ENCODE peak calls at places on chromosomes 11 and 22, in seven cellular contexts. T, W, P, R, Q, B and G are unnamed samples.

GRCh38 chr11:31819533-31820437 is 8.7 kb upstream of the PAX6 start:
- DNase-seq in T (no peak), R (peak; percentile 74), B (peak; percentile 8), P (no peak), W (no peak), Q (no peak), G (no peak)

GRCh38 chr22:46696225-46696518 is 41.9 kb downstream of the CERK start:
- DNase-seq in P (no peak), Q (no peak), W (no peak), R (no peak), B (no peak), T (no peak), G (no peak)

GRCh38 chr11:118342503-118343161 is at the start of gene CD3D:
- DNase-seq in B (no peak), R (peak; percentile 6), Q (no peak), T (no peak), P (no peak), W (no peak), G (no peak)

GRCh38 chr11:78022397-78023396 is at the start of gene KCTD14:
- DNase-seq in P (peak; percentile 11), R (peak; percentile 79), Q (no peak), T (no peak), W (peak; percentile 37), B (peak; percentile 3), G (no peak)

GRCh38 chr11:8830641-8831040 is 80.3 kb upstream of the AKIP1 start:
- DNase-seq in P (no peak), W (no peak), B (no peak), R (no peak), Q (no peak), T (no peak), G (no peak)

GRCh38 chr11:107040447-107041444 is 22.5 kb upstream of the GUCY1A2 start:
- DNase-seq in R (no peak), P (peak; percentile 85), W (no peak), B (no peak), T (peak; percentile 50), Q (peak; percentile 30), G (no peak)

GRCh38 chr11:23990346-23990745 is 506.5 kb upstream of the LUZP2 start:
- DNase-seq in P (no peak), T (no peak), R (no peak), B (no peak), Q (peak; percentile 12), W (no peak), G (no peak)

GRCh38 chr22:20422965-20423635 is 14.5 kb downstream of the SCARF2 start:
- DNase-seq in B (no peak), P (no peak), R (no peak), T (no peak), W (no peak), Q (no peak), G (no peak)

GRCh38 chr11:6437423-6437822 is 3.4 kb downstream of the HPX start:
- DNase-seq in T (no peak), P (no peak), W (no peak), Q (no peak), B (no peak), R (no peak), G (no peak)

GRCh38 chr22:32649515-32650200 is 151.8 kb upstream of the TIMP3 start:
- DNase-seq in T (no peak), W (no peak), P (no peak), Q (no peak), B (no peak), R (no peak), G (no peak)

GRCh38 chr11:12800032-12800671 is 125.9 kb downstream of the TEAD1 start:
- DNase-seq in R (peak; percentile 46), P (peak; percentile 71), Q (peak; percentile 92), B (no peak), T (no peak), W (peak; percentile 63), G (no peak)

GRCh38 chr11:134592391-134592990 is 180.4 kb upstream of the B3GAT1 start:
- DNase-seq in T (no peak), W (peak; percentile 40), R (peak; percentile 88), Q (peak; percentile 2), B (peak; percentile 71), P (no peak), G (no peak)

GRCh38 chr11:126378763-126379162 is 23.3 kb downstream of the ST3GAL4 start:
- DNase-seq in W (no peak), Q (no peak), P (peak; percentile 55), T (no peak), B (no peak), R (no peak), G (no peak)

GRCh38 chr11:469684-470667 is 19.9 kb downstream of the PTDSS2 start:
- DNase-seq in B (no peak), W (peak; percentile 82), T (no peak), P (peak; percentile 80), Q (peak; percentile 46), R (no peak), G (no peak)

GRCh38 chr11:70306586-70307033 is 36.1 kb downstream of the PPFIA1 start:
- DNase-seq in P (no peak), R (no peak), W (no peak), T (no peak), B (no peak), Q (peak; percentile 71), G (no peak)

GRCh38 chr22:44659140-44659539 is 42.9 kb upstream of the PRR5 start:
- DNase-seq in B (no peak), R (no peak), Q (no peak), W (no peak), P (no peak), T (no peak), G (no peak)

GRCh38 chr22:32852346-32853251 is 51.1 kb downstream of the TIMP3 start:
- DNase-seq in P (peak; percentile 5), Q (no peak), W (peak; percentile 68), T (no peak), B (no peak), R (no peak), G (no peak)

GRCh38 chr11:10693509-10694071 is at the start of gene IRAG1:
- DNase-seq in Q (no peak), R (peak; percentile 34), W (no peak), T (no peak), P (peak; percentile 53), B (no peak), G (no peak)

GRCh38 chr11:16321148-16321547 is 35.2 kb downstream of the SOX6 start:
- DNase-seq in Q (peak; percentile 84), R (no peak), B (no peak), T (no peak), P (no peak), W (no peak), G (no peak)

GRCh38 chr22:39873963-39874362 is 19.6 kb downstream of the ENTHD1 start:
- DNase-seq in B (no peak), Q (no peak), T (no peak), W (no peak), P (no peak), R (no peak), G (no peak)

GRCh38 chr22:31613286-31613903 is 48.6 kb downstream of the PISD start:
- DNase-seq in W (no peak), Q (no peak), T (no peak), B (no peak), R (no peak), P (no peak), G (no peak)

GRCh38 chr11:41579546-41579945 is 120.1 kb upstream of the LRRC4C start:
- DNase-seq in W (no peak), P (no peak), Q (peak; percentile 47), R (no peak), B (no peak), T (no peak), G (no peak)

GRCh38 chr11:74701351-74701750 is 29.9 kb downstream of the CHRDL2 start:
- DNase-seq in P (peak; percentile 40), Q (no peak), B (no peak), W (no peak), R (peak; percentile 77), T (no peak), G (no peak)
- TF ChIP-seq CTCF in P (peak; percentile 43), Q (peak; percentile 6), B (no peak), W (no peak), R (peak; percentile 52), T (no peak), G (no peak)

DNA sequence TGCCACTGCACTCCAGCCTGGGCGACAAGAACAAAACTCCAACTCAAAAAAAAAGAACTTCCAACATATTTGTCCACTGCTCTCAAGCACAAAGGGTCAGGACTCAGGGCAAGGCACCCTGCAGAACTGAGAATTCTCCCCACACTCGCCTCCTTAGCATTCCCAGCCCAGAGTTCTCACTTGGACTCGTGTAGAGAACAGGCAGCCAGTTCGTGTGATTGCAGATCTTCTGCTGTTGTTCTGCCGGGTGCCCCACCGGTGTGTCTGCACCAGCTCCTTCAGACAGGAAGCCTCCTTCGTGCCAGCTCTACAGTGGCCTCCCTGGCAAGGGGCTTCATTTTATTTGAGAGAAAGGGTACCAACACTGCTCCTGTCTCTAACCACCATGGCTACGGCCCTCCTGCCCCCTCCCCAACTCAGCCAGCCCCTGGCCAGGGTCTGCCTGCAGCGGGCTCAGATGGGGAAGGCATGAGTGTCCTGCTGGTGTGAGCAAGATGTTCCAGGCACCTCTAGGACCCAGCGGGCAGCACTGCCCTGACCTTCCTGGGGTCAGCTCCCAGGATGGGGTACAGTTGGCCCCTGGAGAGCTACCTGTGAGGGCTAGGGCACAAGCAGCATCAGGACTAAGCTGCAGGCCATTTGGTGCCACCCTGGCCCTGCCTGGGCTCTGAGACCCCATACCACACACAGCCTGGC is 19.5 kb upstream of the SCGB1A1 start:
- DNase-seq in P (no peak), B (no peak), T (no peak), R (no peak), W (no peak), Q (no peak), G (no peak)
- TF ChIP-seq CTCF in P (no peak), B (no peak), T (no peak), R (no peak), W (no peak), Q (no peak), G (no peak)

GRCh38 chr22:28112548-28113043 is 193.5 kb upstream of the PITPNB start:
- DNase-seq in B (no peak), Q (peak; percentile 29), P (peak; percentile 64), T (no peak), W (no peak), R (peak; percentile 41), G (peak; percentile 54)
- TF ChIP-seq CTCF in B (peak; percentile 62), Q (peak; percentile 52), P (peak; percentile 57), T (peak; percentile 46), W (no peak), R (peak; percentile 56), G (peak; percentile 63)

DNA sequence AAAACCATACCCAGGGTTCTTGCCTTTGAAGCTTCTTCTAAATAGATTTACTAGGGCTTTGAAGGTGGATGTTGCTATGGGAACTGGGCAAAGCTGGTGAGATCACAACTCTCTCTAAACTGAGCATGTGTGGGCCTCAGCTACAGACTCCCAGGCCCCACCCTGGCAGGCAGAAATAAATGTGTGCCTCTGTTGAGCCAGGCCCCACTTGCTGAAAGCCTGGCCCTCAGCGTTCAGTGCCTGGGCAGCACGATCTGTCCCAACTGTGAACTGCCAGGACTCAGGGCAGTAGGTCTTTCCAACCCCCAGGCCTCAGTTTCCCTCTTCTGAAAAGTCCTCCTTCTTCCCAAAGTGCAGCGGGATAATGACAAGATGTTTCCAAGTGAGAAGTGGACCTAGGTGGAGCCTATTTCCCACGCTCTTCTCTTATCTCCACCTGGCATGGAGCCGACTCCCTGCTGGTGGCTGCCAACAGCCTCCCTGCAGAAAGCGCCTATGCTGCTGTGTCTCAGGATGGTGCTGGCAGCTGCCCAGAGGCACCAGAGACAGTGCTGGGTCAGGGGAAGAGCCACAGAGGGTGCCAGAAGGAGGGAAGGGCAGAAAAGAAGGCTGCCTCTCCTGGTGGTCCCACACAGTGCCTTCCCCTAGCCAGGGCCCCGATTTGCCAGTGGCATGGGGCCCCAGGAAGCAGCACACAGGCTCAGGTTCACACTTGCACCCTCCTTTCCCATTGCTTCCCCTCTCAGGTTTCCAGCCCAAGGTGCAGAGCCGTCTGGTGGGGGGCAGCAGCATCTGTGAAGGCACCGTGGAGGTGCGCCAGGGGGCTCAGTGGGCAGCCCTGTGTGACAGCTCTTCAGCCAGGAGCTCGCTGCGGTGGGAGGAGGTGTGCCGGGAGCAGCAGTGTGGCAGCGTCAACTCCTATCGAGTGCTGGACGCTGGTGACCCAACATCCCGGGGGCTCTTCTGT is 18.9 kb downstream of the CD5 start:
- DNase-seq in T (no peak), B (no peak), P (peak; percentile 16), W (no peak), Q (peak; percentile 29), R (no peak), G (no peak)
- TF ChIP-seq CTCF in T (no peak), B (no peak), P (no peak), W (no peak), Q (no peak), R (no peak), G (no peak)